ENCODE peak calls at places on chromosomes 2 and 18, in seven cellular contexts. N is heart left ventricle, M is H9, W is upper lobe of right lung, O is gastrocnemius medialis, L is hepatocyte, G is A549. K is an unnamed sample. For H3K4me1, the result is how much of the 10 kb centered on the place peaks cover.

GRCh38 chr2:189369566-189369965 is 71.7 kb upstream of the WDR75 start:
- DNase-seq in M (no peak), G (peak), W (no peak), O (no peak), N (no peak), L (no peak), K (no peak)

GRCh38 chr18:36269157-36269556 is 28.4 kb upstream of the FHOD3 start:
- DNase-seq in O (no peak), W (no peak), N (no peak), L (no peak), G (no peak), M (no peak), K (no peak)

GRCh38 chr18:48802543-48803428 is 148.0 kb downstream of the SMAD7 start:
- DNase-seq in M (peak), W (peak), N (peak), G (no peak), L (peak), O (no peak), K (no peak)

GRCh38 chr2:53913721-53914120 is 54.0 kb upstream of the GPR75 start:
- DNase-seq in G (no peak), L (no peak), N (no peak), W (no peak), M (no peak), O (no peak), K (no peak)

GRCh38 chr18:59547691-59548182 is 149.5 kb downstream of the CCBE1 start:
- DNase-seq in M (peak), O (no peak), L (peak), W (no peak), G (no peak), N (no peak), K (no peak)

GRCh38 chr18:64720781-64721464 is 572.0 kb upstream of the LINC00305 start:
- DNase-seq in L (peak), G (no peak), O (no peak), M (no peak), N (no peak), W (peak), K (no peak)

GRCh38 chr2:230665263-230665691 is 47.4 kb upstream of the CAB39 start:
- DNase-seq in O (no peak), M (no peak), L (no peak), W (no peak), G (no peak), N (no peak), K (no peak)

GRCh38 chr2:230614913-230615332 is 97.7 kb upstream of the CAB39 start:
- DNase-seq in N (no peak), L (no peak), M (no peak), G (no peak), O (no peak), W (no peak), K (no peak)

GRCh38 chr2:86747708-86748627 is 27.9 kb downstream of the RMND5A start:
- DNase-seq in L (peak), G (no peak), M (no peak), W (no peak), N (no peak), O (no peak), K (peak)

GRCh38 chr2:27655155-27655951 is 8.1 kb downstream of the SUPT7L start:
- DNase-seq in N (no peak), O (no peak), L (no peak), W (no peak), G (no peak), M (no peak), K (no peak)

GRCh38 chr2:229869226-229869625 is 52.6 kb downstream of the TRIP12 start:
- DNase-seq in L (no peak), N (no peak), G (no peak), W (no peak), O (no peak), M (no peak), K (no peak)

GRCh38 chr2:178886006-178886405 is 78.8 kb upstream of the TTN start:
- DNase-seq in L (no peak), G (no peak), O (peak), M (no peak), W (no peak), N (no peak), K (no peak)

GRCh38 chr2:24717263-24717951 is 75.8 kb downstream of the PTRHD1 start:
- DNase-seq in O (no peak), M (no peak), L (no peak), W (no peak), N (no peak), G (no peak), K (no peak)

GRCh38 chr2:29314816-29315571 is 199.8 kb downstream of the CLIP4 start:
- DNase-seq in N (no peak), W (no peak), L (peak), O (no peak), G (no peak), M (peak), K (no peak)

GRCh38 chr18:64330161-64330560 is 181.3 kb upstream of the LINC00305 start:
- DNase-seq in G (no peak), O (no peak), N (no peak), M (peak), W (no peak), L (peak), K (no peak)

GRCh38 chr2:128378231-128379020 is 59.8 kb upstream of the HS6ST1 start:
- DNase-seq in M (peak), N (no peak), G (no peak), W (peak), L (no peak), O (no peak), K (no peak)

GRCh38 chr18:7291046-7291445 is 60.2 kb downstream of the LRRC30 start:
- DNase-seq in G (no peak), L (no peak), W (no peak), O (no peak), N (no peak), M (no peak), K (no peak)

GRCh38 chr2:108492364-108492763 is 41.9 kb upstream of the LIMS1 start:
- DNase-seq in G (peak), O (no peak), W (no peak), M (no peak), N (no peak), L (peak), K (no peak)

GRCh38 chr18:55452123-55452611 is 135.8 kb downstream of the TCF4 start:
- DNase-seq in L (no peak), M (no peak), N (no peak), G (no peak), W (no peak), O (peak), K (no peak)

GRCh38 chr2:157413342-157414035 is 30.4 kb downstream of the CYTIP start:
- DNase-seq in L (no peak), G (no peak), N (no peak), M (no peak), O (no peak), W (no peak), K (no peak)

GRCh38 chr18:641224-641623 is 16.2 kb upstream of the TYMS start:
- DNase-seq in M (no peak), N (no peak), W (no peak), G (no peak), O (no peak), L (no peak), K (no peak)

GRCh38 chr2:75592028-75592427 is 31.3 kb upstream of the EVA1A start:
- DNase-seq in M (no peak), L (peak), N (no peak), O (no peak), W (no peak), G (no peak), K (no peak)

GRCh38 chr2:51981813-51982212 is 949.9 kb upstream of the NRXN1 start:
- DNase-seq in W (no peak), L (no peak), G (no peak), O (no peak), N (no peak), M (no peak), K (no peak)

GRCh38 chr2:75021672-75022071 is 63.2 kb downstream of the POLE4 start:
- DNase-seq in N (no peak), G (no peak), W (no peak), O (no peak), L (peak), M (no peak), K (no peak)

GRCh38 chr2:218060122-218060521 is 8.9 kb upstream of the RUFY4 start:
- DNase-seq in L (no peak), O (no peak), N (no peak), M (no peak), G (no peak), W (no peak), K (no peak)

GRCh38 chr2:172906401-172906811 is 169.2 kb upstream of the MAP3K20 start:
- DNase-seq in G (no peak), O (no peak), N (peak), M (no peak), W (no peak), L (no peak), K (peak)

GRCh38 chr18:5512191-5512590 is 31.6 kb downstream of the EPB41L3 start:
- DNase-seq in O (no peak), W (no peak), G (no peak), L (no peak), M (no peak), N (no peak), K (no peak)

GRCh38 chr2:18455256-18455862 is 105.1 kb downstream of the RDH14 start:
- DNase-seq in O (no peak), L (peak), W (no peak), M (peak), N (no peak), G (no peak), K (no peak)

GRCh38 chr2:32946314-32947075 is at the start of gene LTBP1:
- DNase-seq in O (peak), M (peak), N (peak), G (peak), W (peak), L (peak), K (peak)

GRCh38 chr2:12709207-12709522 is 7.6 kb upstream of the TRIB2 start:
- DNase-seq in M (no peak), W (no peak), L (no peak), N (no peak), G (no peak), O (no peak), K (no peak)

GRCh38 chr18:24497052-24497754 is 36.8 kb downstream of the HRH4 start:
- DNase-seq in M (no peak), W (no peak), O (no peak), G (no peak), L (no peak), N (no peak), K (no peak)

GRCh38 chr18:11506871-11507270 is 102.5 kb upstream of the SLC35G4 start:
- DNase-seq in O (no peak), N (no peak), L (no peak), G (no peak), M (no peak), W (no peak), K (no peak)

GRCh38 chr2:9990735-9991134 is 39.2 kb downstream of the GRHL1 start:
- DNase-seq in N (peak), G (no peak), L (no peak), M (no peak), W (no peak), O (peak), K (no peak)

GRCh38 chr18:32714571-32715148 is 58.2 kb downstream of the KLHL14 start:
- DNase-seq in G (peak), O (no peak), M (peak), L (peak), N (peak), W (no peak), K (peak)

GRCh38 chr2:189834059-189834458 is 49.8 kb downstream of the PMS1 start:
- DNase-seq in L (no peak), G (no peak), M (no peak), N (no peak), W (no peak), O (no peak), K (no peak)

GRCh38 chr2:23697676-23698075 is 229.2 kb downstream of the ATAD2B start:
- DNase-seq in G (no peak), N (no peak), O (no peak), L (no peak), M (no peak), W (no peak), K (no peak)

GRCh38 chr18:53193870-53194269 is 853.9 kb downstream of the DCC start:
- DNase-seq in O (no peak), L (no peak), G (no peak), N (no peak), W (no peak), M (no peak), K (no peak)

GRCh38 chr2:6073260-6074141 is 381.3 kb downstream of the SOX11 start:
- DNase-seq in N (peak), O (no peak), W (no peak), M (no peak), L (peak), G (no peak), K (no peak)

GRCh38 chr2:110770696-110771425 is 38.5 kb downstream of the ACOXL start:
- DNase-seq in L (peak), G (no peak), O (peak), W (no peak), M (no peak), N (peak), K (peak)

GRCh38 chr18:76348267-76349066 is 146.6 kb downstream of the ZNF516 start:
- DNase-seq in W (no peak), G (no peak), L (no peak), N (no peak), M (peak), O (no peak), K (no peak)

GRCh38 chr18:54267688-54268087 is 1.6 kb upstream of the POLI start:
- DNase-seq in M (no peak), L (no peak), O (no peak), N (no peak), W (no peak), G (no peak), K (no peak)

GRCh38 chr18:54269924-54270844 is 867 bp downstream of the POLI start:
- DNase-seq in L (peak), N (no peak), G (peak), M (peak), W (no peak), O (peak), K (no peak)
- TF ChIP-seq CTCF in L (peak), N (peak), G (peak), M (peak), W (peak), O (no peak), K (peak)

GRCh38 chr2:231692847-231693246 is 15.5 kb upstream of the PTMA start:
- DNase-seq in L (no peak), M (no peak), G (no peak), N (no peak), O (no peak), W (no peak), K (no peak)
- H3K4me1 ChIP-seq in L (under half), M (under half), G (under half), N (under half), O (under half), W (under half), K (under half)

GRCh38 chr2:56215911-56216310 is 32.1 kb downstream of the CCDC85A start:
- DNase-seq in L (no peak), M (no peak), N (no peak), O (no peak), G (no peak), W (no peak), K (no peak)
- TF ChIP-seq CTCF in L (no peak), M (no peak), N (no peak), O (no peak), G (no peak), W (no peak), K (no peak)

DNA sequence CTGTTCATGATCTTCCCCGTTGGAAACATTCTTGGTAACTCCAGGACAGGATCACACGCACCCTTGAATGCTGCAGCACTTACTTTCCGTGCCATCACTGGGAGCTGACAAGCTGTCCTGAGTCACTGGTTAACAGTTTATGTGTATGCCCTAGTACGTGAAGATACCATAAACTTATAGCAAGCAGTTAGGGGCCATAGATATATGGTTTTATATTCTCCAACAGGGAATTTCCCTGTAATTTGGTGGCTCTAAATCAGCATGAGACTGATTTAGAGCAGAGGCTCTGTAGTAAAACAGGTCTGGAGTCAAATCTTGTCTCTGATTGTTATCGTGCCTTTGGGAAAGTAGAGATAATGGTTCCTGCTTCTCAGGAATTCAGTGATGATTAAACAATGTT is 215.1 kb downstream of the VAPA start:
- DNase-seq in M (no peak), N (no peak), W (no peak), G (no peak), L (peak), O (no peak), K (no peak)
- H3K4me1 ChIP-seq in M (under half), N (under half), W (under half), G (under half), L (under half), O (under half), K (under half)